ENCODE peak calls at places on chromosomes 16 and 17, in five cellular contexts. L, N, U, T and Y are unnamed samples.

GRCh38 chr16:71645450-71645849 is 19.5 kb downstream of the MARVELD3 start:
- DNase-seq in L (peak; percentile 56), N (no peak), U (peak; percentile 41), T (no peak), Y (peak; percentile 55)

GRCh38 chr16:53142823-53143568 is 88.2 kb downstream of the CHD9 start:
- DNase-seq in L (peak; percentile 9), N (no peak), U (no peak), T (no peak), Y (no peak)

GRCh38 chr17:43962479-43962878 is 8.7 kb upstream of the PYY start:
- DNase-seq in L (no peak), N (no peak), U (no peak), T (no peak), Y (no peak)

GRCh38 chr16:19282101-19282500 is 3.4 kb upstream of the CLEC19A start:
- DNase-seq in L (no peak), N (no peak), U (no peak), T (no peak), Y (no peak)

GRCh38 chr16:50628156-50628802 is 52.8 kb downstream of the SNX20 start:
- DNase-seq in L (no peak), N (no peak), U (no peak), T (no peak), Y (no peak)

GRCh38 chr17:42991471-42991870 is 6.7 kb upstream of the RPL27 start:
- DNase-seq in L (no peak), N (no peak), U (no peak), T (no peak), Y (no peak)

GRCh38 chr17:58200024-58200633 is 7.6 kb downstream of the EPX start:
- DNase-seq in L (peak; percentile 75), N (peak; percentile 78), U (peak; percentile 30), T (peak; percentile 33), Y (peak; percentile 52)

GRCh38 chr16:15775209-15775608 is 81.6 kb downstream of the MYH11 start:
- DNase-seq in L (peak; percentile 41), N (no peak), U (no peak), T (no peak), Y (no peak)

GRCh38 chr17:82225368-82226029 is 3.3 kb upstream of the SLC16A3 start:
- DNase-seq in L (no peak), N (peak; percentile 62), U (no peak), T (no peak), Y (no peak)

GRCh38 chr17:7491583-7491982 is 7.4 kb downstream of the POLR2A start:
- DNase-seq in L (no peak), N (no peak), U (no peak), T (no peak), Y (no peak)

GRCh38 chr17:65359016-65359415 is 202.4 kb downstream of the AXIN2 start:
- DNase-seq in L (peak; percentile 96), N (no peak), U (peak; percentile 75), T (no peak), Y (no peak)

GRCh38 chr17:42832934-42833770 is at the start of gene PSME3:
- DNase-seq in L (peak; percentile 95), N (peak; percentile 97), U (peak; percentile 91), T (peak; percentile 83), Y (peak; percentile 89)